ENCODE peak calls at places on chromosomes 5 and 9, in eight cellular contexts. V, Y, O, D, I, C, L and K are unnamed samples.

GRCh38 chr5:13328316-13328715 is 616.2 kb downstream of the DNAH5 start:
- DNase-seq in D (no peak), C (no peak), Y (no peak), I (no peak), O (no peak), L (no peak), V (peak; percentile 25), K (no peak)

GRCh38 chr5:1544294-1545010 is 20.7 kb upstream of the LPCAT1 start:
- DNase-seq in Y (no peak), L (no peak), C (no peak), O (no peak), D (no peak), I (no peak), V (no peak), K (no peak)

GRCh38 chr5:149632311-149633251 is 51.3 kb downstream of the ARHGEF37 start:
- DNase-seq in L (peak; percentile 38), V (peak; percentile 66), C (peak; percentile 76), O (peak; percentile 87), Y (no peak), D (peak; percentile 86), I (peak; percentile 62), K (peak; percentile 69)

GRCh38 chr5:35924122-35924949 is 14.1 kb downstream of the CAPSL start:
- DNase-seq in L (peak; percentile 95), I (no peak), V (peak; percentile 74), D (no peak), C (no peak), Y (no peak), O (peak; percentile 31), K (no peak)

GRCh38 chr5:36389245-36389644 is 87.5 kb upstream of the RANBP3L start:
- DNase-seq in C (no peak), Y (no peak), D (no peak), O (no peak), V (peak; percentile 62), I (peak; percentile 13), L (peak; percentile 32), K (no peak)

GRCh38 chr9:98834386-98834785 is 26.9 kb downstream of the GALNT12 start:
- DNase-seq in V (no peak), O (no peak), Y (no peak), L (no peak), C (no peak), I (no peak), D (no peak), K (no peak)

GRCh38 chr9:89408628-89409101 is 89.2 kb downstream of the SEMA4D start:
- DNase-seq in L (no peak), V (no peak), C (no peak), I (peak; percentile 63), D (no peak), Y (peak; percentile 83), O (no peak), K (no peak)

GRCh38 chr5:1118231-1118698 is 6.4 kb upstream of the SLC12A7 start:
- DNase-seq in I (no peak), L (no peak), D (no peak), O (no peak), C (no peak), V (no peak), Y (no peak), K (no peak)

GRCh38 chr9:135402048-135402738 is 77.4 kb upstream of the PPP1R26 start:
- DNase-seq in C (no peak), O (no peak), V (no peak), I (no peak), L (no peak), D (no peak), Y (no peak), K (no peak)

GRCh38 chr5:154465169-154465568 is 12.9 kb downstream of the HAND1 start:
- DNase-seq in L (peak; percentile 60), C (no peak), I (no peak), D (no peak), O (peak; percentile 41), Y (no peak), V (peak; percentile 90), K (peak; percentile 39)

GRCh38 chr9:93184439-93185221 is 691 bp downstream of the WNK2 start:
- DNase-seq in V (no peak), D (peak; percentile 36), O (no peak), C (no peak), I (peak; percentile 25), L (no peak), Y (no peak), K (no peak)

GRCh38 chr5:69295088-69295754 is 37.4 kb downstream of the CCDC125 start:
- DNase-seq in Y (no peak), C (peak; percentile 84), O (peak; percentile 33), V (peak; percentile 68), I (no peak), L (peak; percentile 21), D (no peak), K (no peak)

GRCh38 chr9:129384887-129385614 is 207.0 kb upstream of the IER5L start:
- DNase-seq in C (no peak), O (no peak), D (no peak), I (no peak), L (no peak), Y (no peak), V (no peak), K (no peak)

GRCh38 chr9:129384138-129384886 is 206.3 kb upstream of the IER5L start:
- DNase-seq in V (no peak), O (no peak), I (no peak), Y (no peak), L (no peak), D (no peak), C (no peak), K (no peak)

GRCh38 chr9:129382281-129383004 is 204.4 kb upstream of the IER5L start:
- DNase-seq in C (no peak), L (no peak), D (no peak), V (no peak), I (no peak), O (no peak), Y (no peak), K (no peak)

GRCh38 chr9:129383005-129383414 is 204.9 kb upstream of the IER5L start:
- DNase-seq in C (no peak), O (no peak), I (peak; percentile 86), L (no peak), Y (no peak), D (no peak), V (no peak), K (no peak)

DNA sequence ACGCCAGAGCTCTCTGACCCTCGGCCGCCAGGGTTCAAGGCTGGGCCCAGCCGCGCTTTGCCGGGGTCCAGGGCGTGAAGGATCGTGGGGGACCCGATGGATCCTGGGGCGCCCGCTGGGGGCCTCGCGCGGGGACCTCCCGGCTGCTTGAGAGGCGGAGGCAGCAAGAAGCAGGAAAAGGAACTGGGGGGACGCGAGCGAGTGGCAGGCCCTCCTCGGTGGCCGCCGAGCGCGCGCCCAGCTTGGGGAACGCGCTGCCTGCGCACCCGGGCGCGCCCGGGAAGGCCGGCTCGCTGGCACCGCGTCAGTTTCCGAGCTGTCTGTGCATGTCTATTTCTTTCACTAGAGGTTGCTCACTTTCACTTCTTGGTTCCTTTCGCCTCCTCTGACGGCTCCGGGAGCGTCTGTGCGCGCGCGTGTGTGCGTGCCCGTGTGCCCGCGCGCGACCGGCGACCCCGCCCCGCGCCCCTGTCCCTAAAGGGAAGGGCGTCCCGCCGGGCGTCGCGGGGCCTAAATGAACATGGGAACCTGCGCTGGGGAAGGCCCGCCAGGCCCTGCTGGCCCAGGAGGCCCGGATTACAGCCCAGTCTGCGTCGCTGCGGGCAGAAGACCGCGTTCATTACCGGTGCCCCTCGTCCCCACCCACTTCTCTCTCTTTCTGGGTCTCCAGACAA is 205.5 kb upstream of the IER5L start:
- DNase-seq in O (peak; percentile 56), I (peak; percentile 82), D (no peak), Y (peak; percentile 82), L (peak; percentile 72), V (peak; percentile 66), C (peak; percentile 47), K (no peak)
- TF ChIP-seq CTCF in O (no peak), I (peak; percentile 26), D (no peak), Y (peak; percentile 27), L (no peak), V (no peak), C (no peak), K (peak; percentile 2)

GRCh38 chr5:128271071-128271470 is 187.5 kb downstream of the SLC12A2 start:
- DNase-seq in L (no peak), O (no peak), D (no peak), Y (no peak), V (no peak), C (no peak), I (no peak), K (no peak)
- H3K4me3 ChIP-seq in L (no peak overlapping the region), O (no peak overlapping the region), D (no peak overlapping the region), Y (no peak overlapping the region), V (no peak overlapping the region), C (no peak overlapping the region), I (no peak overlapping the region), K (no peak overlapping the region)

DNA sequence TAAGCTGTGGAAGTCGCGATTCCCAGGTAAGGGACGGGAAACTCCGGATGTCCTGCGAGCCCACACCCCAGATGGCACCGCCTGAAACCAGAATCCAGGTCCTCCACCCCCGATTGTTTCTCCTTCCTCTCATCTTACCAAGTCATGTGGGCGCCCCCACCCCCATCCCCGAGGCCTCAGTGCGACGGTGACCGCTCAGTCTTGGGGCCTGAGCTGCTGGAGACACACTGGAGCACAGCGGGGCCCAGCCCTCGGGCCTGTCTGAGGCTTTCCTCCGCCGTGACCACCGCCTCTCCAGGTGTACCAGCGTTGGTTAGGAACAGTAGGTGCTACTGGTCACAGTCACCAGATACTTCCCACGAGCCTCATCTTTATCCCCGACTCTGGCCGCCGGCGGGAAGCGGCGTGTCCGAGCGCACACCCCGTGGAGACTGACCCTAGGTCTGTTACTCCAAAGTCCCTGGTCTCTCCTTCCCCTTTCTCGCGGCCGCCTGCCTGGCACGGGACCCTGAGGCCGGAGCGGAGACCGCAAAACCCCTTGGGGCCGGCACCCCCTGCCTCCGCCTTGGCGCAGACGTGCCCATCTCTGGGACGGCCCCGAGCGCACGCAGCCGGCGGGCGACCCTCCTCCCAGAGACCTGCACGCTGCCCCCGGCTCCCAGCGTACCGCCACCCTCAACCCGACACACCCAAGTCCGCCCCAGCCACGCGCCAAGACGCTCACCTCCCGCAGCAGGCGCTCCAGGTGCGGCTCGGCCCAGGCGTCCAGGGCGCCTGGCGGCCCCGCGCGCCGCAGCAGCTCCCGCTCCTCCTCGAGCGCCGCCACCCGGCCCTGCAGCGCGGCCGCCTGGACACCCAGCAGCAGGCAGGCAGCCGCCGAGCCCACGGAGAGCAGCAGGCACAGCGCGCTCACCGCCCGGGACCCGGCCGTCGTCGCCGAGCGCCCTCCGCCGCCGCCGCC is 733 bp downstream of the COL23A1 start:
- DNase-seq in Y (no peak), O (no peak), V (peak; percentile 20), C (peak; percentile 9), I (no peak), D (peak; percentile 39), L (peak; percentile 26), K (no peak)
- TF ChIP-seq CTCF in Y (no peak), O (no peak), V (no peak), C (peak; percentile 20), I (no peak), D (peak; percentile 27), L (no peak), K (peak; percentile 25)

GRCh38 chr5:176541338-176542134 is 4.3 kb upstream of the RNF44 start:
- DNase-seq in Y (peak; percentile 78), C (peak; percentile 47), D (peak; percentile 67), O (no peak), V (peak; percentile 22), I (peak; percentile 86), L (no peak), K (no peak)
- H3K4me3 ChIP-seq in Y (peak overlapping the region; percentile 79), C (no peak overlapping the region), D (peak overlapping the region; percentile 51), O (no peak overlapping the region), V (no peak overlapping the region), I (no peak overlapping the region), L (no peak overlapping the region), K (no peak overlapping the region)

GRCh38 chr5:170434953-170435605 is 45.9 kb upstream of the KCNMB1 start:
- DNase-seq in C (peak; percentile 52), I (peak; percentile 43), D (peak; percentile 71), V (peak; percentile 64), O (peak; percentile 48), Y (peak; percentile 45), L (peak; percentile 43), K (no peak)
- TF ChIP-seq CTCF in C (peak; percentile 98), I (peak; percentile 95), D (peak; percentile 90), V (peak; percentile 98), O (peak; percentile 99), Y (peak; percentile 92), L (peak; percentile 97), K (peak; percentile 98)

GRCh38 chr5:104088876-104089778 is 526.5 kb upstream of the NUDT12 start:
- DNase-seq in Y (no peak), O (no peak), V (no peak), I (no peak), D (peak; percentile 59), L (peak; percentile 3), C (no peak), K (peak; percentile 37)
- H3K4me3 ChIP-seq in Y (no peak overlapping the region), O (no peak overlapping the region), V (no peak overlapping the region), I (no peak overlapping the region), D (peak overlapping the region; percentile 14), L (no peak overlapping the region), C (no peak overlapping the region), K (no peak overlapping the region)